ENCODE peak calls at places on chromosomes 7 and 10, in six cellular contexts. One of them, this sample, is unnamed.

GRCh38 chr7:84524714-84525694 is 330.4 kb upstream of the SEMA3A start:
- DNase-seq in PC-9: no peak
- DNase-seq in aorta: peak; percentile 46
- DNase-seq in H9: no peak
- DNase-seq in H1: no peak
- DNase-seq in foreskin keratinocyte: peak; percentile 14
- DNase-seq in this sample: no peak

GRCh38 chr10:73017955-73018480 is 63.4 kb upstream of the PLA2G12B start:
- DNase-seq in PC-9: no peak
- DNase-seq in aorta: peak; percentile 66
- DNase-seq in H9: no peak
- DNase-seq in H1: no peak
- DNase-seq in foreskin keratinocyte: no peak
- DNase-seq in this sample: no peak

GRCh38 chr10:119250641-119251314 is 43.4 kb downstream of the GRK5 start:
- DNase-seq in PC-9: peak; percentile 41
- DNase-seq in aorta: no peak
- DNase-seq in H9: no peak
- DNase-seq in H1: no peak
- DNase-seq in foreskin keratinocyte: peak; percentile 76
- DNase-seq in this sample: no peak

GRCh38 chr7:63038987-63039386 is 959.7 kb upstream of the ZNF722 start:
- DNase-seq in PC-9: no peak
- DNase-seq in aorta: no peak
- DNase-seq in H9: no peak
- DNase-seq in H1: no peak
- DNase-seq in foreskin keratinocyte: no peak
- DNase-seq in this sample: no peak

GRCh38 chr7:31488562-31489203 is 25.2 kb upstream of the ITPRID1 start:
- DNase-seq in PC-9: no peak
- DNase-seq in aorta: peak; percentile 58
- DNase-seq in H9: peak; percentile 88
- DNase-seq in H1: peak; percentile 69
- DNase-seq in foreskin keratinocyte: peak; percentile 43
- DNase-seq in this sample: peak; percentile 65

GRCh38 chr7:107715531-107715930 is 28.4 kb upstream of the CBLL1 start:
- DNase-seq in PC-9: no peak
- DNase-seq in aorta: no peak
- DNase-seq in H9: no peak
- DNase-seq in H1: no peak
- DNase-seq in foreskin keratinocyte: peak; percentile 9
- DNase-seq in this sample: no peak

GRCh38 chr10:24331457-24331856 is 122.5 kb downstream of the KIAA1217 start:
- DNase-seq in PC-9: peak; percentile 82
- DNase-seq in aorta: no peak
- DNase-seq in H9: no peak
- DNase-seq in H1: no peak
- DNase-seq in foreskin keratinocyte: peak; percentile 68
- DNase-seq in this sample: no peak

GRCh38 chr10:6494934-6495592 is 85.0 kb downstream of the PRKCQ start:
- DNase-seq in PC-9: no peak
- DNase-seq in aorta: no peak
- DNase-seq in H9: no peak
- DNase-seq in H1: no peak
- DNase-seq in foreskin keratinocyte: no peak
- DNase-seq in this sample: no peak

GRCh38 chr7:48244902-48245301 is 73.6 kb downstream of the ABCA13 start:
- DNase-seq in PC-9: no peak
- DNase-seq in aorta: peak; percentile 48
- DNase-seq in H9: no peak
- DNase-seq in H1: no peak
- DNase-seq in foreskin keratinocyte: no peak
- DNase-seq in this sample: no peak

GRCh38 chr10:118520116-118520742 is 75.2 kb downstream of the PRLHR start:
- DNase-seq in PC-9: no peak
- DNase-seq in aorta: no peak
- DNase-seq in H9: no peak
- DNase-seq in H1: no peak
- DNase-seq in foreskin keratinocyte: no peak
- DNase-seq in this sample: no peak

GRCh38 chr10:107517811-107518210 is 353.3 kb upstream of the SORCS1 start:
- DNase-seq in PC-9: no peak
- DNase-seq in aorta: no peak
- DNase-seq in H9: no peak
- DNase-seq in H1: no peak
- DNase-seq in foreskin keratinocyte: no peak
- DNase-seq in this sample: no peak

GRCh38 chr10:129865413-129865812 is 98.7 kb downstream of the EBF3 start:
- DNase-seq in PC-9: no peak
- DNase-seq in aorta: no peak
- DNase-seq in H9: no peak
- DNase-seq in H1: no peak
- DNase-seq in foreskin keratinocyte: no peak
- DNase-seq in this sample: no peak

GRCh38 chr7:69932034-69932628 is 333.9 kb downstream of the AUTS2 start:
- DNase-seq in PC-9: no peak
- DNase-seq in aorta: no peak
- DNase-seq in H9: no peak
- DNase-seq in H1: no peak
- DNase-seq in foreskin keratinocyte: peak; percentile 15
- DNase-seq in this sample: peak; percentile 61

GRCh38 chr10:130493446-130494198 is 357.4 kb downstream of the GLRX3 start:
- DNase-seq in PC-9: no peak
- DNase-seq in aorta: no peak
- DNase-seq in H9: no peak
- DNase-seq in H1: no peak
- DNase-seq in foreskin keratinocyte: no peak
- DNase-seq in this sample: peak; percentile 48

GRCh38 chr7:158350166-158350900 is 237.3 kb downstream of the PTPRN2 start:
- DNase-seq in PC-9: no peak
- DNase-seq in aorta: no peak
- DNase-seq in H9: peak; percentile 19
- DNase-seq in H1: no peak
- DNase-seq in foreskin keratinocyte: no peak
- DNase-seq in this sample: no peak

GRCh38 chr10:83908987-83909386 is 230.3 kb upstream of the GHITM start:
- DNase-seq in PC-9: no peak
- DNase-seq in aorta: no peak
- DNase-seq in H9: no peak
- DNase-seq in H1: no peak
- DNase-seq in foreskin keratinocyte: no peak
- DNase-seq in this sample: no peak

DNA sequence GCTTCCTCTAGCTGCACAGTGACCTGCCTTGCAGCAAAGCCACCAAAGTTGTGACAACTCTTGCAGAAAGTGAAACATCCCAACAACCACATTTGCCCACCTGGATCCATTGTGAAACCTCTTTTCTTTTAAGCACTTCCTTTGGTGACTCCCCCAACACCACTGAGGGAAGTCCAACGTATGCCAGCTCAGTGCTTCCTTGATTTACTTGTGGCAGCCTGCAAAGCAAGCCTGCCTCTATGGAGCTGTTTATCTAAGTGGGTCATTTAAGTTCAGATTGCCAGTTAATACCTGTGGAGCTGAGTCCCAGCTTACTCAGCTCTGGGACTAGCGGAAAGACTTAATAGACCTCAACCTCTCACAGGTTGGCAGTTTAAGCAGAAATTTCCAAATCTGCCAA is 230.8 kb upstream of the GHITM start:
- DNase-seq in PC-9: no peak
- DNase-seq in aorta: no peak
- DNase-seq in H9: no peak
- DNase-seq in H1: no peak
- DNase-seq in foreskin keratinocyte: no peak
- DNase-seq in this sample: no peak
- H3K27ac ChIP-seq in PC-9: no peak overlapping the region
- H3K27ac ChIP-seq in aorta: no peak overlapping the region
- H3K27ac ChIP-seq in H9: no peak overlapping the region
- H3K27ac ChIP-seq in H1: no peak overlapping the region
- H3K27ac ChIP-seq in foreskin keratinocyte: no peak overlapping the region
- H3K27ac ChIP-seq in this sample: no peak overlapping the region

GRCh38 chr7:44324204-44325126 is 929 bp downstream of the CAMK2B start:
- DNase-seq in PC-9: no peak
- DNase-seq in aorta: no peak
- DNase-seq in H9: no peak
- DNase-seq in H1: no peak
- DNase-seq in foreskin keratinocyte: no peak
- DNase-seq in this sample: peak; percentile 51
- H3K27ac ChIP-seq in PC-9: no peak overlapping the region
- H3K27ac ChIP-seq in aorta: no peak overlapping the region
- H3K27ac ChIP-seq in H9: no peak overlapping the region
- H3K27ac ChIP-seq in H1: no peak overlapping the region
- H3K27ac ChIP-seq in foreskin keratinocyte: no peak overlapping the region
- H3K27ac ChIP-seq in this sample: no peak overlapping the region

DNA sequence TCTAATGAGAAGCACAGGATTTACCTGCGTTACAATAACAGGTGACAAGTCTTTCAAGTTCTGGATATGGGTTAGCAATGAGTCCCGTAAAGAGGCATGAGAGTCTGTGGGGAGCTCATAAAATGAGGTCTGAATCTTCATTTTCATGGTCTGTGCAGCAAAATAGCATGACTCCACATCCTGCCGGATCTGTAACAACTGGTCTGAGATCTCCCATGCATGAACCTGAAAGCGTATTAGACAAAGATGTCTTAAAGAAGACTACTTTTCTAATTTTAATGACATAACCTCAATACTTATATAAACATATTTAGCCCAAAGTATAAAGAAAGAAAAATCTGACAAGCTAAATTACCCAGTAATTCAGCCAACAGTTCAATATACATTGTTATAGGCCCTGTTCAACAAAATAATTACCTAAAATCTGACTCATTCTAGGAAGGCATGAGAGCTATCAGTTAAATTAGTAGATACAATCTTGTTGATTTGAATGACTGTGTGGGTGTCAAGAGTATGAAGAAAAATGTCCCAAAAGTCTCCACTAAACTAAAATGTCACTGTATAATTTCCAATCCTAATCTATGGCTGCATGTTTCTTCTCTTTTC is 36.9 kb downstream of the TNPO3 start:
- DNase-seq in PC-9: no peak
- DNase-seq in aorta: no peak
- DNase-seq in H9: no peak
- DNase-seq in H1: no peak
- DNase-seq in foreskin keratinocyte: no peak
- DNase-seq in this sample: no peak
- H3K27ac ChIP-seq in PC-9: no peak overlapping the region
- H3K27ac ChIP-seq in aorta: no peak overlapping the region
- H3K27ac ChIP-seq in H9: no peak overlapping the region
- H3K27ac ChIP-seq in H1: no peak overlapping the region
- H3K27ac ChIP-seq in foreskin keratinocyte: no peak overlapping the region
- H3K27ac ChIP-seq in this sample: no peak overlapping the region

DNA sequence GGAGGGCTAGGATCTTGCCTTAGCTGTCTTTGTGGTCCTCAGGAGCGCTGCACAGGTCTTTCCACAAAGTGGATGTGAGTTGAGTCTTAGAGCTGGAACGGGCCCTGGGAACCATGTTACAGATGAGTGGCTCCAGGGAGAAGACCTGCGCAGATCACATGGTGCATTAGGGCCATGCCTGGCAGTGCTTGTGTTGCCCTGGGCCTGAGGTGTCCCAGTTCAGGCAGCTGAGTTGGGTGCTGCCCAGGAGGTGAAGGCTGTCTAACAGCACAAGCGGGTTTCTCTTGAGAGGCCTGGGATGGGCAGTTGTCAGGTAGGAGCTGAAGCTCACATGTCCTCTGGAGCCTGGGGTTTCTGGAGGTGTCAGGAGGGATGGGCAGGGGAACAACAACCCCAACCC is 33.7 kb upstream of the ANKRD2 start:
- DNase-seq in PC-9: no peak
- DNase-seq in aorta: no peak
- DNase-seq in H9: no peak
- DNase-seq in H1: no peak
- DNase-seq in foreskin keratinocyte: no peak
- DNase-seq in this sample: no peak
- H3K27ac ChIP-seq in PC-9: no peak overlapping the region
- H3K27ac ChIP-seq in aorta: peak overlapping the region; percentile 4
- H3K27ac ChIP-seq in H9: no peak overlapping the region
- H3K27ac ChIP-seq in H1: peak overlapping the region; percentile 13
- H3K27ac ChIP-seq in foreskin keratinocyte: no peak overlapping the region
- H3K27ac ChIP-seq in this sample: peak overlapping the region; percentile 100

GRCh38 chr10:69073025-69073424 is 14.9 kb upstream of the SRGN start:
- DNase-seq in PC-9: no peak
- DNase-seq in aorta: no peak
- DNase-seq in H9: no peak
- DNase-seq in H1: no peak
- DNase-seq in foreskin keratinocyte: no peak
- DNase-seq in this sample: no peak
- H3K27ac ChIP-seq in PC-9: no peak overlapping the region
- H3K27ac ChIP-seq in aorta: no peak overlapping the region
- H3K27ac ChIP-seq in H9: no peak overlapping the region
- H3K27ac ChIP-seq in H1: no peak overlapping the region
- H3K27ac ChIP-seq in foreskin keratinocyte: no peak overlapping the region
- H3K27ac ChIP-seq in this sample: no peak overlapping the region

DNA sequence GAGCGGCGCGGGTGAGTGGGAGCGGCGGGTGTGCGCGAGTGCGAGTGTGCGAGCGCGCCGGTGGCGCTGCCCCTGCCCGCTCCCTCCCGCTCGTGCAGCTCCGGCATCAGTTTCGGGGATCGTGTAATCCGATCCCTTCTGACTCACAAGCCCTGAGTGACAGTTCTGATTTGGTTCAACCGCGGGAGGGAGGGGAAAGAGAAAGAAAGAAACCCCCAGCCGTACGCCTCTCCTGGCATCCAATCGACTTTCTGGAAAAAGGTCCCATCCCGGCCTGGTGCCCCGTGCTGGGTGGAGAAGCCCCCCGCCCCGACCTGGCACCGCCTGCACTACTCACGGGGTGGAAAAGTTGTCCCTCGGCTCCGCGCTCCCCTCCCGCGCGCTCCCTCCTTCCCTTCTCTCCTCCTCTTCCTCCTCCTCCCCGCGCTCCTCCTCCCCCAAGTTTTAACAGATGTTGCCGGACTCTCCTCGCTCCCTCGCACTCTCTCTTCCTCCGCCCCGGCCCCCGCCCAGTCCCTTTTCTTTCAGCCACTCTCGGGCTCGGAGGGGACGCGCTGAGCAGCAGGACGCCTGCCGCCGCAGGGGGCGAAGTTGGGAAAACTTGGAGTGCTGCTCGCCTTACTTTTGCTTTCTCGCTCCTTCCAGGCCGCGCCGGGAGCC is at the start of gene GLI3:
- DNase-seq in PC-9: no peak
- DNase-seq in aorta: peak; percentile 90
- DNase-seq in H9: peak; percentile 88
- DNase-seq in H1: no peak
- DNase-seq in foreskin keratinocyte: peak; percentile 89
- DNase-seq in this sample: peak; percentile 54
- H3K27ac ChIP-seq in PC-9: no peak within 1 kb of the TSS
- H3K27ac ChIP-seq in aorta: peak within 1 kb of the TSS; percentile 91
- H3K27ac ChIP-seq in H9: no peak within 1 kb of the TSS
- H3K27ac ChIP-seq in H1: peak within 1 kb of the TSS; percentile 63
- H3K27ac ChIP-seq in foreskin keratinocyte: peak within 1 kb of the TSS; percentile 98
- H3K27ac ChIP-seq in this sample: no peak within 1 kb of the TSS

DNA sequence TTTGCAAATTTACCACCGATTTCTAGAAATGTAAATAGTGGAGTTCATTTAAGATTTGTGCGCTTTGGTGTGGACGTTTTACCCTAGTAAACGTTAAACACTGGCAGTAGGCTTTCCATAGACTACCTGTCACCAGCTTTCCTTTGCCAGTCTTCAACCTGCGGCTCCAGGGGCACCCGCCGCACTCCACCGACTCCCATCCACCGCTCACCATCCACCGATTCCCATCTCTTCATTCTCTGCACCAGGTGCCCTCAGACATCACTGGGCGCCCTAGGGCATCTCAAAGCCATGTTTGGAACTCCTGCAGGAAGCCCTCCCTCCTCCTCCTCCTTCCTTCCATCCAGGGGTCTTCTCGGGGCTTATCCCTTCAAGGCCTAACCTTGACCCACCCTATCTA is 1.4 kb upstream of the AP5Z1 start:
- DNase-seq in PC-9: no peak
- DNase-seq in aorta: no peak
- DNase-seq in H9: no peak
- DNase-seq in H1: no peak
- DNase-seq in foreskin keratinocyte: no peak
- DNase-seq in this sample: no peak
- H3K27ac ChIP-seq in PC-9: no peak overlapping the region
- H3K27ac ChIP-seq in aorta: no peak overlapping the region
- H3K27ac ChIP-seq in H9: no peak overlapping the region
- H3K27ac ChIP-seq in H1: no peak overlapping the region
- H3K27ac ChIP-seq in foreskin keratinocyte: no peak overlapping the region
- H3K27ac ChIP-seq in this sample: no peak overlapping the region